ENCODE peak calls at places on chromosomes 11 and 22, in eight cellular contexts. One of them, this sample, is unnamed.
A peak's percentile ranks its signal among the peaks of the same experiment; 100 is the strongest.

GRCh38 chr11:125600663-125601062 is 8.0 kb downstream of the STT3A start:
- DNase-seq in thoracic aorta: no peak
- DNase-seq in HAP-1: no peak
- DNase-seq in sigmoid colon: no peak
- DNase-seq in kidney epithelial cell: no peak
- DNase-seq in CD8-positive, alpha-beta T cell: no peak
- DNase-seq in mesendoderm: no peak
- DNase-seq in suprapubic skin: no peak
- DNase-seq in this sample: no peak

GRCh38 chr11:13287026-13287425 is 9.4 kb downstream of the BMAL1 start:
- DNase-seq in thoracic aorta: no peak
- DNase-seq in HAP-1: no peak
- DNase-seq in sigmoid colon: no peak
- DNase-seq in kidney epithelial cell: no peak
- DNase-seq in CD8-positive, alpha-beta T cell: no peak
- DNase-seq in mesendoderm: no peak
- DNase-seq in suprapubic skin: no peak
- DNase-seq in this sample: no peak

GRCh38 chr11:36051235-36052072 is 107.6 kb downstream of the LDLRAD3 start:
- DNase-seq in thoracic aorta: no peak
- DNase-seq in HAP-1: no peak
- DNase-seq in sigmoid colon: no peak
- DNase-seq in kidney epithelial cell: no peak
- DNase-seq in CD8-positive, alpha-beta T cell: no peak
- DNase-seq in mesendoderm: no peak
- DNase-seq in suprapubic skin: no peak
- DNase-seq in this sample: no peak

GRCh38 chr11:70087446-70088167 is 9.5 kb downstream of the ANO1 start:
- DNase-seq in thoracic aorta: no peak
- DNase-seq in HAP-1: no peak
- DNase-seq in sigmoid colon: no peak
- DNase-seq in kidney epithelial cell: no peak
- DNase-seq in CD8-positive, alpha-beta T cell: no peak
- DNase-seq in mesendoderm: peak; percentile 46
- DNase-seq in suprapubic skin: no peak
- DNase-seq in this sample: no peak

GRCh38 chr22:42562282-42562681 is 8.5 kb downstream of the SERHL2 start:
- DNase-seq in thoracic aorta: no peak
- DNase-seq in HAP-1: no peak
- DNase-seq in sigmoid colon: no peak
- DNase-seq in kidney epithelial cell: no peak
- DNase-seq in CD8-positive, alpha-beta T cell: no peak
- DNase-seq in mesendoderm: peak; percentile 36
- DNase-seq in suprapubic skin: no peak
- DNase-seq in this sample: no peak

GRCh38 chr11:13468750-13469149 is 5.7 kb upstream of the BTBD10 start:
- DNase-seq in thoracic aorta: no peak
- DNase-seq in HAP-1: no peak
- DNase-seq in sigmoid colon: no peak
- DNase-seq in kidney epithelial cell: no peak
- DNase-seq in CD8-positive, alpha-beta T cell: no peak
- DNase-seq in mesendoderm: peak; percentile 81
- DNase-seq in suprapubic skin: no peak
- DNase-seq in this sample: no peak

GRCh38 chr11:98040061-98040808 is 980.5 kb upstream of the CNTN5 start:
- DNase-seq in thoracic aorta: no peak
- DNase-seq in HAP-1: no peak
- DNase-seq in sigmoid colon: no peak
- DNase-seq in kidney epithelial cell: no peak
- DNase-seq in CD8-positive, alpha-beta T cell: no peak
- DNase-seq in mesendoderm: no peak
- DNase-seq in suprapubic skin: no peak
- DNase-seq in this sample: no peak

GRCh38 chr11:104124979-104125378 is 39.0 kb downstream of the PDGFD start:
- DNase-seq in thoracic aorta: no peak
- DNase-seq in HAP-1: no peak
- DNase-seq in sigmoid colon: no peak
- DNase-seq in kidney epithelial cell: no peak
- DNase-seq in CD8-positive, alpha-beta T cell: no peak
- DNase-seq in mesendoderm: no peak
- DNase-seq in suprapubic skin: no peak
- DNase-seq in this sample: no peak

GRCh38 chr11:65187146-65187675 is 5.5 kb downstream of the CAPN1 start:
- DNase-seq in thoracic aorta: no peak
- DNase-seq in HAP-1: no peak
- DNase-seq in sigmoid colon: no peak
- DNase-seq in kidney epithelial cell: no peak
- DNase-seq in CD8-positive, alpha-beta T cell: no peak
- DNase-seq in mesendoderm: no peak
- DNase-seq in suprapubic skin: peak; percentile 47
- DNase-seq in this sample: no peak

GRCh38 chr11:65187971-65188461 is 6.3 kb downstream of the CAPN1 start:
- DNase-seq in thoracic aorta: no peak
- DNase-seq in HAP-1: no peak
- DNase-seq in sigmoid colon: peak; percentile 58
- DNase-seq in kidney epithelial cell: no peak
- DNase-seq in CD8-positive, alpha-beta T cell: no peak
- DNase-seq in mesendoderm: no peak
- DNase-seq in suprapubic skin: peak; percentile 74
- DNase-seq in this sample: no peak

GRCh38 chr11:65185869-65186341 is 4.2 kb downstream of the CAPN1 start:
- DNase-seq in thoracic aorta: no peak
- DNase-seq in HAP-1: no peak
- DNase-seq in sigmoid colon: no peak
- DNase-seq in kidney epithelial cell: no peak
- DNase-seq in CD8-positive, alpha-beta T cell: no peak
- DNase-seq in mesendoderm: no peak
- DNase-seq in suprapubic skin: peak; percentile 60
- DNase-seq in this sample: no peak

GRCh38 chr11:65185166-65185565 is 3.4 kb downstream of the CAPN1 start:
- DNase-seq in thoracic aorta: no peak
- DNase-seq in HAP-1: no peak
- DNase-seq in sigmoid colon: no peak
- DNase-seq in kidney epithelial cell: no peak
- DNase-seq in CD8-positive, alpha-beta T cell: no peak
- DNase-seq in mesendoderm: no peak
- DNase-seq in suprapubic skin: peak; percentile 41
- DNase-seq in this sample: no peak

GRCh38 chr11:65186701-65187100 is 5.0 kb downstream of the CAPN1 start:
- DNase-seq in thoracic aorta: no peak
- DNase-seq in HAP-1: no peak
- DNase-seq in sigmoid colon: no peak
- DNase-seq in kidney epithelial cell: no peak
- DNase-seq in CD8-positive, alpha-beta T cell: no peak
- DNase-seq in mesendoderm: no peak
- DNase-seq in suprapubic skin: peak; percentile 49
- DNase-seq in this sample: no peak
- H3K36me3 ChIP-seq in thoracic aorta: peaks cover 56% of the 10 kb centered on the region
- H3K36me3 ChIP-seq in HAP-1: peaks cover 20% of the 10 kb centered on the region
- H3K36me3 ChIP-seq in sigmoid colon: peaks cover 48% of the 10 kb centered on the region
- H3K36me3 ChIP-seq in kidney epithelial cell: peaks cover 4% of the 10 kb centered on the region
- H3K36me3 ChIP-seq in CD8-positive, alpha-beta T cell: peaks cover 25% of the 10 kb centered on the region
- H3K36me3 ChIP-seq in mesendoderm: peaks cover 14% of the 10 kb centered on the region
- H3K36me3 ChIP-seq in suprapubic skin: peaks cover 58% of the 10 kb centered on the region
- H3K36me3 ChIP-seq in this sample: no peaks in the 10 kb centered on the region

GRCh38 chr11:1746516-1746931 is 3.9 kb downstream of the IFITM10 start:
- DNase-seq in thoracic aorta: no peak
- DNase-seq in HAP-1: no peak
- DNase-seq in sigmoid colon: peak; percentile 73
- DNase-seq in kidney epithelial cell: no peak
- DNase-seq in CD8-positive, alpha-beta T cell: no peak
- DNase-seq in mesendoderm: no peak
- DNase-seq in suprapubic skin: peak; percentile 85
- DNase-seq in this sample: no peak

GRCh38 chr11:1748467-1749019 is 1.9 kb downstream of the IFITM10 start:
- DNase-seq in thoracic aorta: no peak
- DNase-seq in HAP-1: no peak
- DNase-seq in sigmoid colon: no peak
- DNase-seq in kidney epithelial cell: no peak
- DNase-seq in CD8-positive, alpha-beta T cell: no peak
- DNase-seq in mesendoderm: no peak
- DNase-seq in suprapubic skin: peak; percentile 73
- DNase-seq in this sample: no peak

GRCh38 chr11:1749020-1749758 is 1.2 kb downstream of the IFITM10 start:
- DNase-seq in thoracic aorta: no peak
- DNase-seq in HAP-1: no peak
- DNase-seq in sigmoid colon: no peak
- DNase-seq in kidney epithelial cell: no peak
- DNase-seq in CD8-positive, alpha-beta T cell: no peak
- DNase-seq in mesendoderm: no peak
- DNase-seq in suprapubic skin: peak; percentile 74
- DNase-seq in this sample: no peak

GRCh38 chr11:1746956-1747752 is 3.2 kb downstream of the IFITM10 start:
- DNase-seq in thoracic aorta: no peak
- DNase-seq in HAP-1: no peak
- DNase-seq in sigmoid colon: peak; percentile 66
- DNase-seq in kidney epithelial cell: no peak
- DNase-seq in CD8-positive, alpha-beta T cell: no peak
- DNase-seq in mesendoderm: no peak
- DNase-seq in suprapubic skin: peak; percentile 74
- DNase-seq in this sample: no peak

DNA sequence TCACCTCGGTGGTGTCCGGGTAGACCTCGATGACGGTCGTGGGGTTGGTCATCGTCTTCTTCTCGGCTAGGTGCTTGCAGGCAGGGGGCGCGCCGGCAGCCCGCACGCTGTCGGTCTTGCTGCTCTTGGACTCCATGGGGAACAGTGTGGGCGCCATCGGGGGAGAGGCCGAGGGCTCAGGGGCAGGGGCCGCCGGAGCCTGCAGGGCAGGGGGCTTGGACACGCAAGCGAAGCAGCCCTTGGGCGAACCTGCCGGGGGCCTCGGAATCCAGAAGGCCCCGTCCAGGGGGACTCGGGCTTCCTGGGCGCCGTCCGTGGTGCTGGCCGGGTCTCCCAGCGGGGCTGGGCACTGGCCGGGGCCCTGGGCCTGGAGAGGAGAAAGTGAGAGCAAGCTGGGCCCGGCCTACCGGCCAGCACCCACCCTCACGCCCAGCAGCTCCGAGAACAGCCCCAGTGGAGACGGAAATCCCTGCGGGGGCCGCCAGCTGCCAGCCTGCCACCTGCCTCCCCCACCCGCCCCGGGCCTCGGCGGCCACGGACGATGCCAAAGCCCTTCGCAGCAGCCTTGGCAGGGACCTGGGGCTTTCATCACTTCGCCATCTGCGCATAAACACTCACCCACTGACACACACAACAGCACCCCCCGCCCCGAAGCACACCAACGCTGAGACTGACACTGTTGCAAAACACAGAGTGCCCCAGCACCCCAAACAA is 2.5 kb downstream of the IFITM10 start:
- DNase-seq in thoracic aorta: no peak
- DNase-seq in HAP-1: no peak
- DNase-seq in sigmoid colon: peak; percentile 66
- DNase-seq in kidney epithelial cell: no peak
- DNase-seq in CD8-positive, alpha-beta T cell: no peak
- DNase-seq in mesendoderm: no peak
- DNase-seq in suprapubic skin: peak; percentile 77
- DNase-seq in this sample: no peak
- H3K4me3 ChIP-seq in thoracic aorta: peak overlapping the region; percentile 88
- H3K4me3 ChIP-seq in HAP-1: no peak overlapping the region
- H3K4me3 ChIP-seq in sigmoid colon: no peak overlapping the region
- H3K4me3 ChIP-seq in kidney epithelial cell: peak overlapping the region; percentile 27
- H3K4me3 ChIP-seq in CD8-positive, alpha-beta T cell: no peak overlapping the region
- H3K4me3 ChIP-seq in mesendoderm: no peak overlapping the region
- H3K4me3 ChIP-seq in suprapubic skin: peak overlapping the region; percentile 53
- H3K4me3 ChIP-seq in this sample: no peak overlapping the region

GRCh38 chr22:29341849-29342127 is 26.3 kb upstream of the RASL10A start:
- DNase-seq in thoracic aorta: no peak
- DNase-seq in HAP-1: no peak
- DNase-seq in sigmoid colon: no peak
- DNase-seq in kidney epithelial cell: no peak
- DNase-seq in CD8-positive, alpha-beta T cell: no peak
- DNase-seq in mesendoderm: no peak
- DNase-seq in suprapubic skin: no peak
- DNase-seq in this sample: no peak

GRCh38 chr22:29339381-29340235 is 24.1 kb upstream of the RASL10A start:
- DNase-seq in thoracic aorta: no peak
- DNase-seq in HAP-1: no peak
- DNase-seq in sigmoid colon: no peak
- DNase-seq in kidney epithelial cell: no peak
- DNase-seq in CD8-positive, alpha-beta T cell: no peak
- DNase-seq in mesendoderm: no peak
- DNase-seq in suprapubic skin: no peak
- DNase-seq in this sample: no peak

GRCh38 chr22:29342177-29342576 is 26.7 kb upstream of the RASL10A start:
- DNase-seq in thoracic aorta: no peak
- DNase-seq in HAP-1: no peak
- DNase-seq in sigmoid colon: no peak
- DNase-seq in kidney epithelial cell: no peak
- DNase-seq in CD8-positive, alpha-beta T cell: no peak
- DNase-seq in mesendoderm: no peak
- DNase-seq in suprapubic skin: peak; percentile 52
- DNase-seq in this sample: no peak

GRCh38 chr22:29341056-29341848 is 25.8 kb upstream of the RASL10A start:
- DNase-seq in thoracic aorta: no peak
- DNase-seq in HAP-1: no peak
- DNase-seq in sigmoid colon: no peak
- DNase-seq in kidney epithelial cell: no peak
- DNase-seq in CD8-positive, alpha-beta T cell: no peak
- DNase-seq in mesendoderm: no peak
- DNase-seq in suprapubic skin: no peak
- DNase-seq in this sample: no peak

GRCh38 chr22:29340566-29340965 is 25.1 kb upstream of the RASL10A start:
- DNase-seq in thoracic aorta: no peak
- DNase-seq in HAP-1: no peak
- DNase-seq in sigmoid colon: no peak
- DNase-seq in kidney epithelial cell: no peak
- DNase-seq in CD8-positive, alpha-beta T cell: no peak
- DNase-seq in mesendoderm: no peak
- DNase-seq in suprapubic skin: no peak
- DNase-seq in this sample: no peak
- H3K36me3 ChIP-seq in thoracic aorta: peaks cover 45% of the 10 kb centered on the region
- H3K36me3 ChIP-seq in HAP-1: peaks cover 63% of the 10 kb centered on the region
- H3K36me3 ChIP-seq in sigmoid colon: peaks cover 57% of the 10 kb centered on the region
- H3K36me3 ChIP-seq in kidney epithelial cell: peaks cover 8% of the 10 kb centered on the region
- H3K36me3 ChIP-seq in CD8-positive, alpha-beta T cell: peaks cover 68% of the 10 kb centered on the region
- H3K36me3 ChIP-seq in mesendoderm: peaks cover 17% of the 10 kb centered on the region
- H3K36me3 ChIP-seq in suprapubic skin: peaks cover 84% of the 10 kb centered on the region
- H3K36me3 ChIP-seq in this sample: no peaks in the 10 kb centered on the region

GRCh38 chr11:76667856-76668255 is 2.7 kb downstream of the LRRC32 start:
- DNase-seq in thoracic aorta: no peak
- DNase-seq in HAP-1: no peak
- DNase-seq in sigmoid colon: peak; percentile 33
- DNase-seq in kidney epithelial cell: no peak
- DNase-seq in CD8-positive, alpha-beta T cell: no peak
- DNase-seq in mesendoderm: no peak
- DNase-seq in suprapubic skin: peak; percentile 48
- DNase-seq in this sample: no peak

GRCh38 chr11:76666830-76667229 is 3.7 kb downstream of the LRRC32 start:
- DNase-seq in thoracic aorta: no peak
- DNase-seq in HAP-1: no peak
- DNase-seq in sigmoid colon: peak; percentile 22
- DNase-seq in kidney epithelial cell: no peak
- DNase-seq in CD8-positive, alpha-beta T cell: no peak
- DNase-seq in mesendoderm: no peak
- DNase-seq in suprapubic skin: peak; percentile 15
- DNase-seq in this sample: no peak

GRCh38 chr11:76668362-76669155 is 2.0 kb downstream of the LRRC32 start:
- DNase-seq in thoracic aorta: no peak
- DNase-seq in HAP-1: no peak
- DNase-seq in sigmoid colon: peak; percentile 24
- DNase-seq in kidney epithelial cell: no peak
- DNase-seq in CD8-positive, alpha-beta T cell: no peak
- DNase-seq in mesendoderm: no peak
- DNase-seq in suprapubic skin: no peak
- DNase-seq in this sample: no peak

GRCh38 chr11:76666408-76666807 is 4.1 kb downstream of the LRRC32 start:
- DNase-seq in thoracic aorta: no peak
- DNase-seq in HAP-1: no peak
- DNase-seq in sigmoid colon: peak; percentile 69
- DNase-seq in kidney epithelial cell: no peak
- DNase-seq in CD8-positive, alpha-beta T cell: no peak
- DNase-seq in mesendoderm: no peak
- DNase-seq in suprapubic skin: peak; percentile 84
- DNase-seq in this sample: no peak

GRCh38 chr11:76667271-76667818 is 3.2 kb downstream of the LRRC32 start:
- DNase-seq in thoracic aorta: no peak
- DNase-seq in HAP-1: no peak
- DNase-seq in sigmoid colon: peak; percentile 57
- DNase-seq in kidney epithelial cell: no peak
- DNase-seq in CD8-positive, alpha-beta T cell: no peak
- DNase-seq in mesendoderm: no peak
- DNase-seq in suprapubic skin: peak; percentile 64
- DNase-seq in this sample: no peak
- H3K4me3 ChIP-seq in thoracic aorta: peak overlapping the region; percentile 76
- H3K4me3 ChIP-seq in HAP-1: no peak overlapping the region
- H3K4me3 ChIP-seq in sigmoid colon: peak overlapping the region; percentile 57
- H3K4me3 ChIP-seq in kidney epithelial cell: no peak overlapping the region
- H3K4me3 ChIP-seq in CD8-positive, alpha-beta T cell: no peak overlapping the region
- H3K4me3 ChIP-seq in mesendoderm: no peak overlapping the region
- H3K4me3 ChIP-seq in suprapubic skin: peak overlapping the region; percentile 63
- H3K4me3 ChIP-seq in this sample: no peak overlapping the region